ENCODE peak calls at places on chromosomes 5 and 9, in seven cellular contexts. S is breast epithelium, B is retinal pigment epithelial cell, R is colonic mucosa, Z is lower lobe of right lung, G is tibial artery, N is A549. J is an unnamed sample.

GRCh38 chr5:93511445-93511844 is 69.6 kb downstream of the NR2F1-AS1 start:
- DNase-seq in S (no peak), B (no peak), R (no peak), Z (no peak), G (no peak), N (no peak), J (no peak)

GRCh38 chr9:70902171-70902570 is 219.2 kb downstream of the TRPM3 start:
- DNase-seq in S (no peak), B (no peak), R (no peak), Z (no peak), G (no peak), N (no peak), J (no peak)

GRCh38 chr9:134488251-134488900 is 153.2 kb upstream of the COL5A1 start:
- DNase-seq in S (no peak), B (no peak), R (no peak), Z (no peak), G (peak), N (no peak), J (no peak)

GRCh38 chr5:148559461-148559860 is 94.9 kb downstream of the HTR4 start:
- DNase-seq in S (no peak), B (no peak), R (peak), Z (no peak), G (no peak), N (no peak), J (no peak)

GRCh38 chr9:108163321-108164005 is 673.9 kb upstream of the KLF4 start:
- DNase-seq in S (no peak), B (no peak), R (no peak), Z (no peak), G (no peak), N (peak), J (no peak)

GRCh38 chr9:100307061-100307460 is 45.7 kb downstream of the TEX10 start:
- DNase-seq in S (no peak), B (no peak), R (no peak), Z (no peak), G (no peak), N (no peak), J (no peak)

GRCh38 chr5:142674438-142675210 is 11.3 kb downstream of the FGF1 start:
- DNase-seq in S (no peak), B (no peak), R (no peak), Z (no peak), G (no peak), N (no peak), J (no peak)

GRCh38 chr5:65077653-65078052 is 308.9 kb downstream of the CWC27 start:
- DNase-seq in S (no peak), B (no peak), R (no peak), Z (no peak), G (no peak), N (no peak), J (no peak)

GRCh38 chr9:35042081-35042604 is 30.3 kb downstream of the VCP start:
- DNase-seq in S (no peak), B (no peak), R (no peak), Z (no peak), G (no peak), N (no peak), J (no peak)

GRCh38 chr9:127884427-127884911 is 7.0 kb upstream of the AK1 start:
- DNase-seq in S (no peak), B (no peak), R (no peak), Z (peak), G (peak), N (no peak), J (no peak)

GRCh38 chr5:40646286-40646685 is 33.4 kb upstream of the PTGER4 start:
- DNase-seq in S (no peak), B (no peak), R (peak), Z (no peak), G (no peak), N (no peak), J (no peak)

GRCh38 chr9:24464321-24464951 is 81.3 kb downstream of the IZUMO3 start:
- DNase-seq in S (no peak), B (peak), R (no peak), Z (no peak), G (no peak), N (no peak), J (no peak)

GRCh38 chr9:89676281-89676680 is 71.5 kb downstream of the GADD45G start:
- DNase-seq in S (no peak), B (no peak), R (peak), Z (peak), G (no peak), N (no peak), J (no peak)
- TF ChIP-seq CTCF in S (no peak), B (no peak), R (no peak), Z (no peak), G (no peak), N (no peak), J (no peak)

GRCh38 chr5:170917113-170917512 is 55.3 kb downstream of the RANBP17 start:
- DNase-seq in S (no peak), B (no peak), R (no peak), Z (no peak), G (no peak), N (peak), J (no peak)
- TF ChIP-seq CTCF in S (no peak), B (peak), R (no peak), Z (no peak), G (no peak), N (peak), J (no peak)

DNA sequence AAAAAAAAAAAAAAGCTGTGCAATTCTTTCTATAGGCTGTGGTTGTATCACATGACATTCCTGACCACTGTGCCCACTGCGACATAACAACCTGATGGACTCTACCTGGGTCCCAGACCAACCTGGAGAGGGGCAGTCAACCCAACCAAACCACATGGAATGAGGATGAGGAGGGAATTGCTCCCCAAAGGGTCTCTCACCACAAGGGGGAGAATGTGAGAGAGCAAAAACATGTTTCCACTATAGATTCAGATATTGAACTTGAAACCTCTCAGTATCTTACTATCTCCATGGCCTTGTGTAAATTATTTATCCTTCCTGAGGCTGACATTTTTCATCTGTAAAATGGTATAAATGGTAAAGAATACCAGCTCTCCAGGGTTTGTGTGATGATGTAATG is 66.9 kb upstream of the SV2C start:
- DNase-seq in S (no peak), B (no peak), R (no peak), Z (no peak), G (no peak), N (no peak), J (no peak)
- TF ChIP-seq CTCF in S (no peak), B (peak), R (no peak), Z (no peak), G (no peak), N (no peak), J (no peak)

DNA sequence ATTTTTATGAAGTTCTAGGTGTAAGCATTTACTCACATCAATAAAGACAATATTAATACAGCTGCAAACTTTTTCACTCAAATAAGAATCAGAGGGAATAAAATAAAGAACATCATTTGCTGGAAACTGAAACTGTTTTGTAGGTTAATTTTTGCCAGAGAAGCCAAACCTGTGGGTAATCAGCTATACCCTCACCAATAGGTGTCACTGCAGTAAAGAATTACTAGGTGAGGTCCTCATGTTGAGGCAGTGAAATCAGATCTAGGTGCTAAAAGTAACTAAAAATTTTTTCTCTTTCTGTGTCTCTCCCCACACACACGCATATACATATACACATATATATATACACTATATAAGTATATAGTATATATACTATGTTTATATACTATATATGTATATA is 1016.3 kb upstream of the SEMA6A start:
- DNase-seq in S (no peak), B (no peak), R (no peak), Z (no peak), G (no peak), N (no peak), J (no peak)
- TF ChIP-seq CTCF in S (no peak), B (peak), R (no peak), Z (no peak), G (no peak), N (no peak), J (peak)

DNA sequence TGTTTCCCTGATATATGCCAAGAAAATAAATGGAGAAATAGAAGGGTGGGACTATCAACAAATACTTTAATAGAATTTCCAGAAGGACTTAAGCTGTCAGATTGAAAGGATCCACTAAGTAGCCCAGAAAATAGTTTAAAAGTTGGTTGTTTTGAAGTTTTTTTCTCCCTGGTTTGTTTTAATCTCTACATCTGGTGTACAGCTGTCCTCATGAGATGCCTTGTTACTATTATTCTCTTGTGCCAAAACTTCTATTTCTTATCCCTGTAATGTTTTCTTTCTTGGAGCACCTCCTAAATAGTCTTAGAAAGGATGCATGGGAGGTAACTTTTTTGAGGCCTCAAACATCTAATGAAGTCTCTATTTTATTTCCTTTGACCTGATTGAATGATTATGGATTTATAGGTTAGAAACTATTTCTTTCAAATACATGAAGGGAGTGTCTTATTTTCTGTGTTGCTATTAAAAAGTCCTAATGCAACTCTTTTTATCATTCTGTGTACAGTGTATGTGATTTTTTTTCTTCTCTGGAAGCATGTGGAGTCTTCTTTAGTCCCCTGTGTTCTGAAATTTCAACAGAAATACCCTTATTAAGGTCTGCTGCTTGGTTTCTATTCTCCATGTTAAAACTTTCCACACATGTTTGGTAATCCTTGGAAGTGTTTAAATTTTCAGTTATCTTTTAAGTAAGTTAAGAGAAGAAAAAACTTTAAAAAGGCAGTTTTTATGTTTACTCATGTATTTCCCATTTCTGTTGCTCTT is 140.0 kb upstream of the CDKN2B start:
- DNase-seq in S (no peak), B (no peak), R (no peak), Z (no peak), G (no peak), N (no peak), J (no peak)
- TF ChIP-seq CTCF in S (no peak), B (no peak), R (no peak), Z (no peak), G (no peak), N (no peak), J (no peak)

GRCh38 chr5:136528481-136528880 is 163.1 kb upstream of the TRPC7 start:
- DNase-seq in S (no peak), B (no peak), R (no peak), Z (no peak), G (no peak), N (no peak), J (no peak)

GRCh38 chr5:136522217-136522956 is 157.0 kb upstream of the TRPC7 start:
- DNase-seq in S (no peak), B (no peak), R (no peak), Z (no peak), G (no peak), N (no peak), J (no peak)

GRCh38 chr5:136525546-136525945 is 160.2 kb upstream of the TRPC7 start:
- DNase-seq in S (no peak), B (no peak), R (no peak), Z (no peak), G (no peak), N (no peak), J (no peak)

GRCh38 chr5:136526021-136526420 is 160.7 kb upstream of the TRPC7 start:
- DNase-seq in S (no peak), B (no peak), R (no peak), Z (no peak), G (no peak), N (no peak), J (no peak)

DNA sequence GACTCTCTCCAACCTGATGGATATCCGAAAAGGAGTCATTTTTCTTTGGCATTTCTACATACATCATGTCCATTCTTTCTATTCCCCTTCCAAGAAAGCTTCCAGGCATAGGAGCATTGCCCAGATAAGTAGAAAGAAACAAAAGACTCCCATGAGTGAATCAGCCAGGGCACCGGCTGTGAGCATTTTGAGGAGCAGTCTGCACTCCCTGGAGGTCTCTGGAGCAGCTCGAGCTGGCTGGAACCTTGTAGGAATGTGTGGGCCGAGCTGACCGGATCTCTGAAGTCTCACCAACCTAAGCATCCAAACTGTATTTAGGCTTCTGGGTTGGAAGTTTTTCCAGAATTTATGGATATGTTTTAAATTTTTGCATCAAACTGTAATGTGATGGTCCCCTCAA is 161.5 kb upstream of the TRPC7 start:
- DNase-seq in S (no peak), B (no peak), R (no peak), Z (no peak), G (no peak), N (no peak), J (no peak)
- TF ChIP-seq CTCF in S (no peak), B (no peak), R (no peak), Z (no peak), G (no peak), N (no peak), J (no peak)

GRCh38 chr9:101465330-101465915 is 29.8 kb upstream of the ALDOB start:
- DNase-seq in S (no peak), B (no peak), R (peak), Z (peak), G (no peak), N (peak), J (no peak)
- TF ChIP-seq CTCF in S (no peak), B (peak), R (peak), Z (peak), G (peak), N (peak), J (no peak)

GRCh38 chr9:33752130-33752637 is 43.2 kb upstream of the PRSS3 start:
- DNase-seq in S (no peak), B (no peak), R (no peak), Z (no peak), G (no peak), N (peak), J (no peak)
- TF ChIP-seq CTCF in S (no peak), B (no peak), R (no peak), Z (no peak), G (no peak), N (no peak), J (no peak)